ENCODE peak calls at places on chromosomes 5 and 9, in six cellular contexts. K, G, R, N, D and U are unnamed samples. For H3K4me1, the result is how much of the 10 kb centered on the place peaks cover.

GRCh38 chr5:123150089-123150488 is 61.0 kb downstream of the PRDM6 start:
- DNase-seq in N (no peak), D (no peak), R (no peak), K (no peak), G (no peak), U (no peak)

GRCh38 chr9:91740713-91741112 is 209.3 kb downstream of the ROR2 start:
- DNase-seq in K (no peak), D (peak), G (no peak), N (no peak), R (no peak), U (no peak)

GRCh38 chr5:172559004-172559932 is 81.8 kb upstream of the NEURL1B start:
- DNase-seq in R (no peak), N (no peak), D (peak), G (peak), K (no peak), U (no peak)

GRCh38 chr5:1494780-1495524 is 28.8 kb downstream of the LPCAT1 start:
- DNase-seq in N (no peak), D (no peak), K (no peak), G (peak), R (peak), U (no peak)

GRCh38 chr9:136565722-136566552 is 20.1 kb upstream of the NOTCH1 start:
- DNase-seq in K (no peak), N (no peak), R (no peak), G (no peak), D (no peak), U (no peak)

GRCh38 chr5:79581535-79581934 is 30.7 kb upstream of the TENT2 start:
- DNase-seq in N (no peak), K (no peak), G (no peak), R (no peak), D (no peak), U (no peak)

GRCh38 chr9:129231022-129231739 is 53.1 kb upstream of the IER5L start:
- DNase-seq in D (no peak), N (peak), G (no peak), R (no peak), K (no peak), U (no peak)

GRCh38 chr9:125681086-125681622 is 25.9 kb downstream of the MAPKAP1 start:
- DNase-seq in R (no peak), D (no peak), N (no peak), K (no peak), G (no peak), U (no peak)

GRCh38 chr5:124132843-124133242 is 613.6 kb downstream of the ZNF608 start:
- DNase-seq in D (no peak), G (no peak), K (no peak), N (no peak), R (no peak), U (no peak)

GRCh38 chr5:67493676-67494075 is 297.1 kb upstream of the CD180 start:
- DNase-seq in G (peak), K (no peak), D (no peak), R (peak), N (peak), U (no peak)

GRCh38 chr9:136323420-136323819 is 3.9 kb upstream of the GPSM1 start:
- DNase-seq in R (no peak), D (no peak), K (no peak), N (no peak), G (no peak), U (no peak)

GRCh38 chr5:111348659-111349058 is 124.5 kb downstream of the CAMK4 start:
- DNase-seq in G (no peak), N (no peak), K (no peak), D (peak), R (no peak), U (no peak)

GRCh38 chr5:72661405-72661804 is 154.2 kb upstream of the ZNF366 start:
- DNase-seq in R (no peak), D (peak), K (no peak), G (no peak), N (no peak), U (no peak)

GRCh38 chr5:98569288-98569687 is 204.2 kb upstream of the RGMB start:
- DNase-seq in K (no peak), R (no peak), G (no peak), N (no peak), D (no peak), U (no peak)

GRCh38 chr5:143054480-143054941 is 284.3 kb downstream of the ARHGAP26 start:
- DNase-seq in D (peak), R (no peak), N (no peak), G (no peak), K (no peak), U (no peak)

GRCh38 chr5:102341918-102342317 is 45.8 kb upstream of the SLCO4C1 start:
- DNase-seq in N (no peak), R (no peak), K (no peak), D (no peak), G (no peak), U (no peak)

GRCh38 chr9:95991326-95991725 is 115.8 kb downstream of the ERCC6L2 start:
- DNase-seq in K (no peak), D (no peak), G (no peak), R (no peak), N (no peak), U (no peak)

GRCh38 chr9:12798066-12798770 is 23.4 kb downstream of the LURAP1L start:
- DNase-seq in R (no peak), D (no peak), N (peak), K (no peak), G (no peak), U (no peak)

DNA sequence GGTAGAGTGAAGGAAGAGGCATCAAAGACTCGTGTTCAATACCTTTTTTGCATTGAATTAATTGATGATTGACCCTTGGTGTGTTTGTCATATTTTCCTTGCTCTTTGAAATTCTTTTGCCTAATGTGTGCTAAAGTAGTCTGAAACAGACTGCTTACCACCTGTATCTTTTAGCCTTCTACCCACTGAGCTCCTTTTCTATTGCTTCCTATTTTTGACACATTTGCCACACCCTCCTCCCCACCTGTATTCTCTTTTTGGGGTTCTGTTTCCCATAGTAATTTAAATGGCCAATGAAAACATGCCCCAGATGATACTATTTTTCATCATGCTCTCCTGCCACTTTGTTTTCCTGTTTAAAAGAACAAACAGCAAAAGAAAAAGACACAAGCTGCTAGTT is 78.5 kb downstream of the ZCCHC7 start:
- DNase-seq in D (no peak), R (no peak), K (no peak), N (no peak), G (no peak), U (no peak)
- H3K4me1 ChIP-seq in D (under half), R (under half), K (under half), N (half or more), G (under half), U (under half)

GRCh38 chr5:138645778-138646575 is 70.8 kb upstream of the HSPA9 start:
- DNase-seq in N (no peak), G (no peak), D (no peak), R (no peak), K (no peak), U (no peak)
- TF ChIP-seq CTCF in N (no peak), G (no peak), D (no peak), R (no peak), K (no peak), U (no peak)

GRCh38 chr9:134680393-134681060 is 38.9 kb downstream of the COL5A1 start:
- DNase-seq in N (no peak), R (no peak), G (no peak), K (no peak), D (no peak), U (no peak)

GRCh38 chr9:134678206-134678605 is 36.6 kb downstream of the COL5A1 start:
- DNase-seq in R (no peak), G (no peak), K (no peak), N (no peak), D (no peak), U (no peak)

GRCh38 chr9:134679616-134680392 is 38.2 kb downstream of the COL5A1 start:
- DNase-seq in N (no peak), R (no peak), G (no peak), K (no peak), D (no peak), U (no peak)

GRCh38 chr9:134677743-134678142 is 36.1 kb downstream of the COL5A1 start:
- DNase-seq in D (no peak), G (no peak), K (no peak), N (no peak), R (no peak), U (no peak)

DNA sequence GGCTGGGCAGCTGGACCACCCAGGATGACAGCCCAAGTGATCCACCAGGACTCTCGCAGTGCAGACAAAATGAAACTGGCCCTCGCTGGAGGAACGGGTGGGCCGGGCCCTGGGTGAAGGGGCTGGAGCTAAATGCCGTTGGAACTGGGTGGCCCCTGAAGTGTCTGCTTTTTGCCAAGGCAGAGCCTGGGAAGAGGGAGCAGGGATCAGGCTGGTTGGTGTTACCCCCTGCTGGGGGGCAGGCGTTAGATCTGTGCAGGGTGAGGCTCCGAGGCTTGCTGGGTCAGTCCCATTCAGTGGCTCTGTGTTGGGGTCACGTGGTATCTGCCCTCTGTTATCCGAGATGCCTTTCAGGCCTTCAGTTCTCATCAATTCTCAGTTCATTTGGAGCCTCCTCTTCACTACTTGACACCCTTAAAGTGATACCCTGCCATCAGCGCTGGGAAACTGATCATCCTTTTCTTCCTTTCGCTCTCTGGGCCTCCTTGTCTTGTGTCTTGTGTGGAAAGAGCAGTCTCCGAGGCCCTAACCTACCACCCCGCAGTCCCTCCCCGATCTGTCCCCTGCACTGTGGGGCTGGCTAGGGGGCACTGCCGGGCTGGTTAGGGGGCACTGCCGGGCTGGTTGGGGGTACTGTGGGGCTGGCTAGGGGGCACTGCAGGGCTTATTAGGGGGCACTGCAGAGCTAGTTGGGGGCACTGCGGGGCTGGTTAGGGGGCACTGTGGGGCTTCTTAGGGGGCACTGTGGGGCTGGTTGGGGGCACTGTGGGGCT is 37.3 kb downstream of the COL5A1 start:
- DNase-seq in G (no peak), D (no peak), N (no peak), R (no peak), K (no peak), U (no peak)
- H3K4me1 ChIP-seq in G (under half), D (under half), N (under half), R (under half), K (under half), U (under half)

DNA sequence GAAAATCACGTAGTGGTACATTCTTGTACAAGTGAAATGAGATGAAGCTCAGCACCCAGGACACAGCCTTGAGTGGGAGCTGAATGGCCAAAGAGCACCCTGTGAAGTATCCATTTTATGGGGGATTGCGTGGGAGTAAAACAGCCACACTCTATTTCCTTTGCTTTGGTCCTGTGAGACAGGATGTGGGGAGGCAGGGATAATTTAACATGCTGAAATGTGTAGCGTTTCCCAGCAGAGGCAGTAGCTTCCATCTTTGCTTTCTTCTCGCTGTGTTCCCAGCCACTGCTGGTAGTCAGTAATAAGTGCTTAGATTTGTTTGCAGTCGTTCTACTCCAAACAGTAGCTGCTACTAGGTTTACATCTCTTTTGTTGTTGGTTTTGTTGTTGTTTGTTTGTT is 4.4 kb downstream of the IL31RA start:
- DNase-seq in R (no peak), K (no peak), G (no peak), D (peak), N (no peak), U (no peak)
- TF ChIP-seq CTCF in R (no peak), K (no peak), G (no peak), D (no peak), N (no peak), U (no peak)

GRCh38 chr5:177365845-177366527 is 8.3 kb downstream of the RGS14 start:
- DNase-seq in N (no peak), D (no peak), R (no peak), G (no peak), K (no peak), U (no peak)
- H3K4me1 ChIP-seq in N (under half), D (under half), R (under half), G (half or more), K (under half), U (under half)

GRCh38 chr5:23506329-23507236 is 826 bp upstream of the PRDM9 start:
- DNase-seq in R (no peak), K (peak), D (no peak), N (no peak), G (no peak), U (no peak)
- TF ChIP-seq CTCF in R (no peak), K (peak), D (no peak), N (no peak), G (no peak), U (no peak)